ENCODE peak calls at places on chromosomes 3 and 15, in eight cellular contexts. E, F, D, O, S, A, H and G are unnamed samples.
A peak's percentile ranks its signal among the peaks of the same experiment; 100 is the strongest.

GRCh38 chr3:119809249-119810017 is 27.5 kb downstream of the NR1I2 start:
- ATAC-seq in S (no peak), A (peak; percentile 59), O (no peak), E (peak; percentile 18), D (no peak), F (no peak), H (no peak), G (peak; percentile 2)

GRCh38 chr3:57557088-57557537 is 1.0 kb downstream of the PDE12 start:
- ATAC-seq in A (peak; percentile 60), D (peak; percentile 9), H (peak; percentile 57), E (peak; percentile 16), O (no peak), F (peak; percentile 10), S (peak; percentile 69), G (no peak)

GRCh38 chr3:139745831-139746230 is 68.1 kb upstream of the NMNAT3 start:
- ATAC-seq in O (no peak), D (peak; percentile 90), A (peak; percentile 68), S (no peak), H (no peak), E (no peak), F (peak; percentile 52), G (no peak)

GRCh38 chr3:35389907-35390306 is 249.4 kb upstream of the ARPP21 start:
- ATAC-seq in O (no peak), E (no peak), H (no peak), A (no peak), F (no peak), D (no peak), S (no peak), G (no peak)

GRCh38 chr15:73029003-73029527 is 23.2 kb upstream of the NEO1 start:
- ATAC-seq in S (no peak), H (no peak), F (no peak), O (no peak), E (peak; percentile 55), A (no peak), D (no peak), G (no peak)

GRCh38 chr3:122033018-122033417 is 11.0 kb upstream of the ILDR1 start:
- ATAC-seq in H (no peak), O (no peak), E (no peak), A (peak; percentile 11), S (no peak), F (no peak), D (no peak), G (no peak)

GRCh38 chr15:64013179-64014043 is 32.9 kb downstream of the DAPK2 start:
- ATAC-seq in D (no peak), O (no peak), F (no peak), A (no peak), S (no peak), E (no peak), H (no peak), G (no peak)

GRCh38 chr3:85384372-85384771 is 425.6 kb downstream of the CADM2 start:
- ATAC-seq in D (no peak), E (no peak), S (no peak), F (no peak), O (no peak), H (no peak), A (no peak), G (no peak)

GRCh38 chr15:65332662-65333440 is 28.4 kb downstream of the RNU5B-1 start:
- ATAC-seq in E (no peak), D (no peak), F (no peak), A (no peak), S (peak; percentile 59), O (no peak), H (peak; percentile 7), G (no peak)

GRCh38 chr15:76382987-76383728 is 46.6 kb downstream of the ISL2 start:
- ATAC-seq in D (no peak), O (no peak), A (no peak), H (no peak), F (no peak), E (no peak), S (no peak), G (no peak)

GRCh38 chr3:52036222-52036694 is 20.1 kb downstream of the DUSP7 start:
- ATAC-seq in A (peak; percentile 91), D (no peak), O (no peak), S (no peak), F (no peak), H (no peak), E (no peak), G (no peak)

GRCh38 chr15:66650433-66650832 is 51.6 kb upstream of the SMAD6 start:
- ATAC-seq in E (peak; percentile 85), O (no peak), F (peak; percentile 37), H (peak; percentile 63), S (peak; percentile 10), A (no peak), D (peak; percentile 75), G (peak; percentile 70)

GRCh38 chr3:42300778-42301177 is 34.8 kb upstream of the CCK start:
- ATAC-seq in H (no peak), E (no peak), S (no peak), D (no peak), F (no peak), A (no peak), O (no peak), G (no peak)

GRCh38 chr3:14980689-14981088 is 33.3 kb downstream of the NR2C2 start:
- ATAC-seq in H (no peak), E (peak; percentile 55), A (peak; percentile 88), F (no peak), S (peak; percentile 46), D (no peak), O (no peak), G (no peak)

GRCh38 chr15:96703087-96703486 is 372.6 kb downstream of the NR2F2 start:
- ATAC-seq in O (no peak), A (no peak), D (no peak), F (no peak), H (no peak), E (no peak), S (no peak), G (no peak)

GRCh38 chr3:134462236-134463059 is 23.3 kb downstream of the ANAPC13 start:
- ATAC-seq in S (no peak), E (peak; percentile 54), A (no peak), F (no peak), H (no peak), D (no peak), O (no peak), G (peak; percentile 52)

GRCh38 chr3:57810471-57811144 is 54.5 kb downstream of the SLMAP start:
- ATAC-seq in E (no peak), F (no peak), H (no peak), A (no peak), O (no peak), D (no peak), S (no peak), G (no peak)

GRCh38 chr15:61387675-61388074 is 158.6 kb upstream of the RORA start:
- ATAC-seq in F (no peak), H (no peak), D (no peak), O (no peak), A (no peak), S (no peak), E (no peak), G (no peak)

GRCh38 chr3:161400650-161401049 is 29.3 kb upstream of the SPTSSB start:
- ATAC-seq in D (no peak), H (no peak), A (no peak), F (no peak), S (no peak), E (no peak), O (no peak), G (no peak)

GRCh38 chr3:188884299-188885043 is 287.3 kb upstream of the TPRG1 start:
- ATAC-seq in H (no peak), E (no peak), O (no peak), A (no peak), F (no peak), S (no peak), D (no peak), G (no peak)

GRCh38 chr15:95129589-95129988 is 898.2 kb downstream of the MCTP2 start:
- ATAC-seq in A (no peak), F (no peak), O (peak; percentile 27), E (no peak), S (no peak), D (no peak), H (no peak), G (no peak)
- H3K9me3 ChIP-seq in A (no peaks in the 10 kb centered on the region), F (no peaks in the 10 kb centered on the region), O (no peaks in the 10 kb centered on the region), E (no peaks in the 10 kb centered on the region), S (no peaks in the 10 kb centered on the region), D (no peaks in the 10 kb centered on the region), H (no peaks in the 10 kb centered on the region), G (no peaks in the 10 kb centered on the region)

DNA sequence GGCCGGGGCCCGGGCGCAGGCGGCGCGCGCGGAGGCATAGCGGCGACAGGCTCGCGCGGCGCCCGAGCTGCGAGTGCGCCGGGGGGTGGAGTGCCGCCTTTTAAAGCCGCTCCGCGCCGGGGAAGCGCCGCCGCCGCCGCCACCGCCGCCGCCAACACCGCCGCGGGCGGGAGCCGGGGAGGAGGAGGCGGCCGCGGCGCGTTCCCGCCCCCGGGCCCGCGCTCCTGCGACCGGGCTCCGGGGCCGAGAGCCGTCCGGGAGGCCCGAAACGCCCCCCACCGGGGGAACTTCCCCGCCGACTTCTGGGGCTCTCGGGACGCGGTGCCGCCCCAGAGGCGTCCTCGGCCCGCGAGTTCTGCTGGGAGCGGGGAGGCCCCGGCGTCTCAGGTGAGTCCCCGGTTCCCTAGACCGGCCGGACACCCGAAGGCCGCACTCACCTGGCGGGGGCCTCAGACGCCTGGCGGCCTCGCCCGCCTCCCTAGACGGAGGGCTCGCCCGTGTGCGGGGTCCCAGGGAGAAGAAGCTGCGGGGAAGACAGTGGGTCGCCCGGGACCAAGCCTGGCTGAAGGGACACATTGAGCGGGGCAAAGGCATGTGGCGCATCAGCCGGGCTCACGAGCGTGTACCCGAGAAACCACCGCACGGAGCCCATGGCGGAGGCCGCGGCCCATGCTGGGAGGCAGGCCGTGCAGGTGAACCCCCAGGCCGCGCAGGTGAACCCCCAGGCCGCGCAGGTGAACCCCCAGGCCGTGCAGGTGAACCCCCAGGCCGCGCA is at the start of gene PCSK6:
- ATAC-seq in A (no peak), F (peak; percentile 63), S (peak; percentile 66), O (peak; percentile 65), H (peak; percentile 54), D (peak; percentile 46), E (peak; percentile 68), G (peak; percentile 82)
- TF ChIP-seq POLR2A in A (no peak), F (no peak), S (no peak), O (no peak), H (peak; percentile 2), D (no peak), E (no peak), G (no peak)

GRCh38 chr3:10386121-10386520 is 65.2 kb upstream of the SEC13 start:
- ATAC-seq in H (no peak), A (no peak), D (no peak), O (no peak), S (no peak), F (no peak), E (no peak), G (no peak)
- H3K9me3 ChIP-seq in H (no peaks in the 10 kb centered on the region), A (no peaks in the 10 kb centered on the region), D (peaks cover 28% of the 10 kb centered on the region), O (no peaks in the 10 kb centered on the region), S (no peaks in the 10 kb centered on the region), F (no peaks in the 10 kb centered on the region), E (peaks cover 7% of the 10 kb centered on the region), G (no peaks in the 10 kb centered on the region)

DNA sequence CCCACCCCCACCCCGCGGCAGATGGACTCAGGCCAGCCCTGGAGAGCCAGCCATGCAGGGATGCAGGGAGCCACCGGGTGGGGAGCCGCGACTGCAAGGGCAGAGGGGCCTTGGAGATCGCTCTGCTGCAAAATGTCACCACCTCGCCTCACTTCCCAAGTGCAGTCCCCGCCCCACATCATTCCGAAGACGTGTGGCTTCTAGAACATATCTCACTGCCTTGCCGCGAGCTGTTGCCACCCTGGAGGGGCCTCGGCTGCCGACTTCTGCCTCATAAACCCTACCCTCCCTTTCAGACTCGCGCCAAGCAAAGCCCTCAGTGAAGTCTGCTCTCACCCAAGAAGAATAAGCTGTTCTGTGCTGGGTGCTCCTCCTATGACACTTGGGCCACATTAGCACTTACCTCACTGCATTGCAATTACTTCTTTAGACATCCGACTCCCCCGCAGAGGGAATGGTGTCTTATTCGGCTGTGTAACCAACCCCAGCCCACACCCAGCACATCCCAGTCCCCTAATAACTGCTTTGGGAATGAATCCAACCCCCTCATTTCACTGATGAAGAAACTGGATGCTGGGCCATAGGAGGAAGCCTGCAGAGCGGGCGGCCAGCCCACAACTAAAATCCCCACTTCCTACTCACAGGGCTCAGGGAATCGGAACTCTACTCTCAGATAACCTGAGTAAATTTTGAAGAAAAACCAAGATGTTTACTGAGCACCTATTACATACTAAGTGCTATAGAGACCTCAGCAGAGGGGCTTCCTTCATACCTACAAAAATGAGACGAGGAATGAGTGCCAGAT is 8.6 kb downstream of the TLE3 start:
- ATAC-seq in O (no peak), H (no peak), A (no peak), D (peak; percentile 65), F (no peak), E (peak; percentile 88), S (no peak), G (peak; percentile 79)
- TF ChIP-seq POLR2A in O (no peak), H (no peak), A (no peak), D (no peak), F (no peak), E (no peak), S (no peak), G (no peak)